ENCODE peak calls at places on chromosomes 5 and 9, in four cellular contexts. D is iris pigment epithelial cell, B is hepatocyte, K is HFF-Myc. T is an unnamed sample.

GRCh38 chr5:143233020-143233419 is 170.5 kb downstream of the NR3C1 start:
- DNase-seq in D (no peak), B (no peak), K (no peak), T (no peak)

GRCh38 chr5:164252-164651 is 27.0 kb upstream of the LRRC14B start:
- DNase-seq in D (no peak), B (no peak), K (no peak), T (no peak)

GRCh38 chr9:14238518-14238917 is 75.4 kb downstream of the NFIB start:
- DNase-seq in D (peak; percentile 74), B (peak; percentile 20), K (no peak), T (no peak)

GRCh38 chr5:168015506-168015905 is 275.9 kb upstream of the WWC1 start:
- DNase-seq in D (no peak), B (no peak), K (no peak), T (no peak)

GRCh38 chr5:177537389-177538361 is 16.7 kb downstream of the FAM193B start:
- DNase-seq in D (peak; percentile 69), B (peak; percentile 69), K (no peak), T (no peak)

GRCh38 chr5:52804978-52805377 is 17.3 kb downstream of the ITGA1 start:
- DNase-seq in D (no peak), B (no peak), K (no peak), T (no peak)

GRCh38 chr9:89810434-89810833 is 205.6 kb downstream of the GADD45G start:
- DNase-seq in D (peak; percentile 9), B (no peak), K (no peak), T (peak; percentile 43)

GRCh38 chr5:43110606-43111170 is 10.0 kb upstream of the ZNF131 start:
- DNase-seq in D (peak; percentile 14), B (peak; percentile 62), K (no peak), T (no peak)

GRCh38 chr9:104743377-104743985 is 4.0 kb upstream of the NIPSNAP3A start:
- DNase-seq in D (peak; percentile 72), B (peak; percentile 57), K (peak; percentile 44), T (no peak)

GRCh38 chr5:75405296-75405695 is 68.3 kb downstream of the HMGCR start:
- DNase-seq in D (peak; percentile 45), B (no peak), K (no peak), T (no peak)

GRCh38 chr9:135926402-135927194 is 19.3 kb upstream of the CAMSAP1 start:
- DNase-seq in D (peak; percentile 65), B (no peak), K (no peak), T (peak; percentile 71)

GRCh38 chr9:101562966-101563365 is 29.3 kb downstream of the RNF20 start:
- DNase-seq in D (peak; percentile 25), B (no peak), K (no peak), T (no peak)

GRCh38 chr5:177601577-177602457 is 1.9 kb downstream of the B4GALT7 start:
- DNase-seq in D (no peak), B (no peak), K (no peak), T (peak; percentile 71)

GRCh38 chr5:43195670-43196265 is 3.7 kb downstream of the NIM1K start:
- DNase-seq in D (no peak), B (no peak), K (no peak), T (no peak)

GRCh38 chr5:151128817-151129216 is 28.8 kb downstream of the ANXA6 start:
- DNase-seq in D (no peak), B (no peak), K (no peak), T (no peak)

GRCh38 chr9:78932849-78933627 is 636.1 kb downstream of the PSAT1 start:
- DNase-seq in D (peak; percentile 81), B (no peak), K (peak; percentile 77), T (no peak)

GRCh38 chr5:77972545-77973252 is 196.6 kb upstream of the TBCA start:
- DNase-seq in D (no peak), B (peak; percentile 21), K (no peak), T (no peak)

GRCh38 chr5:150626853-150627276 is 13.6 kb upstream of the SYNPO start:
- DNase-seq in D (no peak), B (no peak), K (no peak), T (no peak)

GRCh38 chr5:124744170-124744911 is 2.1 kb downstream of the ZNF608 start:
- DNase-seq in D (no peak), B (peak; percentile 51), K (no peak), T (peak; percentile 79)

GRCh38 chr9:126842977-126843799 is 17.3 kb upstream of the ZBTB34 start:
- DNase-seq in D (no peak), B (no peak), K (no peak), T (no peak)

GRCh38 chr9:20619492-20619860 is 2.8 kb downstream of the MLLT3 start:
- DNase-seq in D (no peak), B (no peak), K (no peak), T (no peak)

GRCh38 chr5:98205691-98206461 is 567.6 kb upstream of the RGMB start:
- DNase-seq in D (peak; percentile 78), B (no peak), K (no peak), T (no peak)

GRCh38 chr5:172885594-172886340 is 51.7 kb downstream of the ERGIC1 start:
- DNase-seq in D (no peak), B (no peak), K (no peak), T (no peak)

GRCh38 chr5:87411586-87412416 is 929 bp downstream of the CCNH start:
- DNase-seq in D (peak; percentile 47), B (peak; percentile 59), K (no peak), T (peak; percentile 72)

GRCh38 chr9:73133921-73134407 is 17.7 kb upstream of the ANXA1 start:
- DNase-seq in D (peak; percentile 16), B (peak; percentile 61), K (no peak), T (no peak)

GRCh38 chr5:113050606-113051391 is 74.2 kb downstream of the DCP2 start:
- DNase-seq in D (peak; percentile 85), B (no peak), K (no peak), T (no peak)

GRCh38 chr5:172274951-172275753 is 8.4 kb downstream of the UBTD2 start:
- DNase-seq in D (peak; percentile 64), B (no peak), K (no peak), T (no peak)

GRCh38 chr5:31827862-31828261 is 188.9 kb downstream of the PDZD2 start:
- DNase-seq in D (peak; percentile 69), B (no peak), K (peak; percentile 33), T (no peak)

GRCh38 chr9:134691695-134692572 is 50.3 kb downstream of the COL5A1 start:
- DNase-seq in D (no peak), B (no peak), K (no peak), T (no peak)

GRCh38 chr9:137313326-137313920 is 11.4 kb upstream of the NRARP start:
- DNase-seq in D (no peak), B (peak; percentile 52), K (no peak), T (peak; percentile 62)

GRCh38 chr5:127002390-127002789 is 28.0 kb downstream of the MARCHF3 start:
- DNase-seq in D (peak; percentile 48), B (no peak), K (no peak), T (no peak)

GRCh38 chr5:156148307-156148706 is 178.7 kb upstream of the SGCD start:
- DNase-seq in D (no peak), B (no peak), K (no peak), T (no peak)

GRCh38 chr9:27059406-27059805 is 49.6 kb upstream of the TEK start:
- DNase-seq in D (no peak), B (no peak), K (no peak), T (no peak)

GRCh38 chr5:11157132-11157531 is 396.1 kb upstream of the DAP start:
- DNase-seq in D (no peak), B (no peak), K (no peak), T (no peak)

GRCh38 chr5:176994460-176995121 is 12.0 kb downstream of the UIMC1 start:
- DNase-seq in D (peak; percentile 90), B (peak; percentile 57), K (no peak), T (no peak)

GRCh38 chr5:154603978-154604679 is 126.1 kb upstream of the HAND1 start:
- DNase-seq in D (peak; percentile 18), B (peak; percentile 73), K (no peak), T (no peak)

GRCh38 chr9:38084556-38084880 is 15.5 kb upstream of the SHB start:
- DNase-seq in D (no peak), B (no peak), K (no peak), T (peak; percentile 71)